ENCODE peak calls at places on chromosomes 2 and 18, in five cellular contexts. A is foreskin fibroblast, P is HFFc6, M is BJ, Q is cardiac muscle cell. O is an unnamed sample.

GRCh38 chr2:175154670-175155082 is 13.3 kb downstream of the ATF2 start:
- DNase-seq in P (peak), Q (peak), A (peak), M (no peak), O (peak)

GRCh38 chr2:232484628-232485332 is 2.9 kb downstream of the ECEL1 start:
- DNase-seq in Q (no peak), A (no peak), P (no peak), M (no peak), O (no peak)

GRCh38 chr2:237490009-237490804 is 3.2 kb downstream of the MLPH start:
- DNase-seq in Q (no peak), P (no peak), A (no peak), M (no peak), O (no peak)

GRCh38 chr18:50013363-50014138 is 181.4 kb downstream of the MYO5B start:
- DNase-seq in A (peak), P (peak), Q (no peak), M (peak), O (no peak)

GRCh38 chr2:234952270-234953115 is 676 bp downstream of the SH3BP4 start:
- DNase-seq in A (peak), Q (no peak), M (no peak), P (no peak), O (no peak)

GRCh38 chr2:47560107-47560819 is 157.3 kb downstream of the MSH2 start:
- DNase-seq in P (no peak), A (no peak), M (no peak), Q (no peak), O (no peak)

GRCh38 chr2:70570041-70570661 is 16.5 kb upstream of the TGFA start:
- DNase-seq in M (no peak), A (no peak), Q (peak), P (no peak), O (no peak)

GRCh38 chr2:240906141-240906910 is at the start of gene CROCC2:
- DNase-seq in Q (no peak), P (no peak), A (no peak), M (no peak), O (no peak)

GRCh38 chr18:63440219-63440618 is 17.9 kb upstream of the VPS4B start:
- DNase-seq in Q (no peak), A (peak), P (peak), M (no peak), O (no peak)

GRCh38 chr2:78780864-78781583 is 244.5 kb upstream of the REG3G start:
- DNase-seq in A (no peak), Q (no peak), M (no peak), P (no peak), O (no peak)

GRCh38 chr2:47509981-47510380 is 107.0 kb downstream of the MSH2 start:
- DNase-seq in Q (no peak), M (no peak), A (no peak), P (no peak), O (no peak)

GRCh38 chr2:8578335-8579244 is 103.3 kb upstream of the ID2 start:
- DNase-seq in M (no peak), A (no peak), Q (no peak), P (no peak), O (no peak)

GRCh38 chr2:162686336-162686735 is 152.2 kb downstream of the KCNH7 start:
- DNase-seq in P (no peak), M (no peak), A (no peak), Q (no peak), O (no peak)

GRCh38 chr2:211085056-211085680 is 528.8 kb downstream of the CPS1 start:
- DNase-seq in P (peak), A (peak), Q (peak), M (no peak), O (no peak)
- TF ChIP-seq CTCF in P (peak), A (peak), Q (peak), M (peak), O (peak)

GRCh38 chr2:52518673-52519072 is 1248.9 kb upstream of the CHAC2 start:
- DNase-seq in P (no peak), A (no peak), M (no peak), Q (no peak), O (no peak)

DNA sequence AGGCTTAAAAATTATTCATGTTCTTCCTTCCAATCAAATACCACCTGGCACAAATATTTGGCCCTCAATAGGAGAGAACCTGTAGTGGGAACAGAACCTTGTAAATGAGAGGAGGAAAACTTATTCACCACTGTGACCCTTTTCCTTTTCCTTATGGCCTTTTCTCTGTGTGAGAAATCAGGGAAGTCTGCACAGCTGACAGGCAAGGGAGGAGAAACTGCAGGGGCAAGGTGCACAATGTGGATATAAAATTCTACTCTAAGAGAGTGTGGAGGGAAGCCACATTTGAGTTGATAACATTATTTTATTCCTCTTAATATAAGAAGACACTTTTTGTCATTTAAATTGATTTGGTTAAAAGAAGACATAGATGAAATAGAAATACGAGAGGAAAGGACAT is 1247.0 kb upstream of the CHAC2 start:
- DNase-seq in A (no peak), Q (no peak), P (no peak), M (no peak), O (no peak)
- TF ChIP-seq CTCF in A (no peak), Q (no peak), P (no peak), M (no peak), O (no peak)

DNA sequence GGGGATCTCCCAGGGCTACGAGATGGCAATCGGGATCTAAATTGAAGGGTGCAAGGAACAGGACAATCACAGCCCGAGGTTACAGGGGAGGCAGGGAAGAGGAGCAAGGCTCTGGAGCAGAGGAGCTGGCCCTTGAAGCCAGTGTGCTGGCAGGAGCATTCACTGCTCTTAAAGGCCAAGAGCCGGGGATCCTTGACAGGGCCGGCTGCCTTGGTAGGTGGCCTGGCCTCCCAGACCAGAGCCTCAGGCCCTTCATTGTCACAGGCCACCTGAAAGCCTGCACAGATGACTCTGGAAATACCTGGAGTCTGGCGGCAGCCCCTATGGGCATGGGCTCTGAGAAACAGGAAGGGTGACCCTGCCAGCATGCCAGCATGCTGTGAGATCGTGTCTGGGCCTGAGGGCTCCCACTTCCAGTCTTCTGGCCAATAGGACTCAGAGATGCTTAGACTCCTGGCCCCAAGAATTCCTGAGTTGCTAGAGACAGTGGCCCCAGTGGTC is 38.7 kb downstream of the PDIA6 start:
- DNase-seq in P (no peak), M (no peak), Q (no peak), A (no peak), O (no peak)
- TF ChIP-seq CTCF in P (no peak), M (no peak), Q (no peak), A (no peak), O (no peak)

DNA sequence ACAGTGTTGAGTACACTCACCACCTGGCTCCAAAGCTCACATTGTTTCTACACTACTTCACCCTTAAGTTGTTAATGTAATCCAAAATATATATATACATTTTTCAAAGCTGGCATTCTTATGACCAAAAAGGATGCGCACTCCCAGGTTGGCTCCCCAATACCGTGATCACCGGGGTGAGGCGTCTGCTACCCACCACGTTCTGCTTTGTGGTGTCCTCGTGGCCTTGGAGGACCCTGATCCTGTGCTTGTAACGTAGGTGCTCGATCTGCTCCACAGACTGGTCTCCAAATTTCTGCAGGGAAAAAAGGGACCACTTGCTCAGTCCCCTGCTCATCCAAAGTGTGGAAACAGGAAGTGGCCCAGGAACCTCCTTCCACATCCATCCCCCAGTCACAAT is 25.8 kb downstream of the RPL31 start:
- DNase-seq in A (no peak), M (no peak), P (no peak), Q (no peak), O (no peak)
- TF ChIP-seq CTCF in A (no peak), M (no peak), P (no peak), Q (no peak), O (no peak)

GRCh38 chr2:20592106-20593071 is 58.5 kb downstream of the HS1BP3 start:
- DNase-seq in A (no peak), Q (no peak), M (no peak), P (no peak), O (no peak)
- TF ChIP-seq CTCF in A (no peak), Q (no peak), M (no peak), P (peak), O (no peak)

GRCh38 chr2:218618102-218618860 is 10.6 kb downstream of the PLCD4 start:
- DNase-seq in M (no peak), Q (no peak), P (peak), A (peak), O (no peak)
- TF ChIP-seq CTCF in M (no peak), Q (no peak), P (no peak), A (no peak), O (no peak)

GRCh38 chr2:19664651-19665050 is 237.1 kb downstream of the TTC32 start:
- DNase-seq in A (peak), Q (no peak), M (no peak), P (no peak), O (no peak)

GRCh38 chr2:19669126-19669525 is 232.7 kb downstream of the TTC32 start:
- DNase-seq in M (no peak), P (no peak), Q (no peak), A (no peak), O (no peak)

GRCh38 chr2:19667536-19667949 is 234.2 kb downstream of the TTC32 start:
- DNase-seq in Q (peak), P (no peak), A (no peak), M (no peak), O (no peak)

GRCh38 chr2:19669605-19670004 is 232.2 kb downstream of the TTC32 start:
- DNase-seq in A (no peak), M (no peak), Q (no peak), P (no peak), O (no peak)

DNA sequence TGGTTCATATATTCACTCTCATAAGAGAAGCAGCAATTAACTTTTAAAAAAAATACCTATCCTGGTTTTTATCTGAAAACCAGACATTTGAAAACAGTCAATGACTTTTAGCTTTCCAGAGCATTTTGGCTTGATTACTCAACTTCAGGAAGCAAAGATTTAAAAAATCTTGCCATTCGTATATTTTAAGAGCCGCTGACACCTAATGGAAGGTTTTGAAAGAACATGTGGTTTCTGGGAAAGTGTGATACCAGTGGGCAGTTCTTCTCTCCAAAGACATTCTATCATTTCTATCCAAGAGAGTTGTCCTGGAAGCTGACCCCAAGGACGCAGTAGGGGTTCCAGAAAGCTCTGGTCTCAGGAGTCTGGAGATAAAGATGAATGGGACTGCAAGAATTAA is 234.7 kb downstream of the TTC32 start:
- DNase-seq in M (no peak), P (peak), Q (peak), A (peak), O (no peak)
- TF ChIP-seq CTCF in M (peak), P (peak), Q (peak), A (peak), O (peak)

GRCh38 chr2:143259368-143259958 is 130.2 kb downstream of the ARHGAP15 start:
- DNase-seq in Q (peak), P (peak), M (peak), A (peak), O (peak)
- TF ChIP-seq CTCF in Q (peak), P (peak), M (peak), A (peak), O (peak)